ENCODE peak calls at places on chromosomes 6 and 20, in four cellular contexts. F is endothelial cell of umbilical vein; L is CD4-positive, alpha-beta memory T cell; Q is ovary. J is an unnamed sample.

GRCh38 chr20:32457476-32457986 is 99.4 kb downstream of the ASXL1 start:
- DNase-seq in F (peak; percentile 39), L (no peak), Q (peak; percentile 70), J (no peak)

GRCh38 chr6:12363651-12364381 is 73.7 kb downstream of the EDN1 start:
- DNase-seq in F (no peak), L (no peak), Q (no peak), J (no peak)

GRCh38 chr6:151784441-151785214 is 22.9 kb upstream of the ESR1 start:
- DNase-seq in F (no peak), L (no peak), Q (no peak), J (no peak)

GRCh38 chr6:105326838-105327745 is 75.8 kb downstream of the PREP start:
- DNase-seq in F (no peak), L (no peak), Q (no peak), J (no peak)

GRCh38 chr20:52941803-52942202 is 30.4 kb upstream of the TSHZ2 start:
- DNase-seq in F (no peak), L (no peak), Q (no peak), J (no peak)

GRCh38 chr6:106512048-106512957 is 117.0 kb downstream of the RTN4IP1 start:
- DNase-seq in F (peak; percentile 71), L (peak; percentile 84), Q (peak; percentile 62), J (peak; percentile 74)

GRCh38 chr20:10467985-10468845 is 33.1 kb downstream of the SLX4IP start:
- DNase-seq in F (peak; percentile 89), L (no peak), Q (no peak), J (no peak)

GRCh38 chr20:24694157-24694726 is 224.8 kb downstream of the SYNDIG1 start:
- DNase-seq in F (no peak), L (no peak), Q (peak; percentile 43), J (no peak)

GRCh38 chr6:20877008-20877937 is 343.0 kb downstream of the CDKAL1 start:
- DNase-seq in F (peak; percentile 94), L (no peak), Q (peak; percentile 36), J (no peak)

GRCh38 chr20:64025101-64025825 is 10.7 kb upstream of the C20orf204 start:
- DNase-seq in F (no peak), L (no peak), Q (no peak), J (no peak)

GRCh38 chr6:39114395-39114706 is 635 bp downstream of the SAYSD1 start:
- DNase-seq in F (no peak), L (no peak), Q (no peak), J (no peak)

GRCh38 chr6:167987811-167988495 is 9.5 kb upstream of the KIF25 start:
- DNase-seq in F (no peak), L (no peak), Q (no peak), J (no peak)

GRCh38 chr6:28489366-28490190 is 26.0 kb downstream of the GPX6 start:
- DNase-seq in F (peak; percentile 58), L (peak; percentile 16), Q (peak; percentile 86), J (no peak)

GRCh38 chr6:67898875-67899274 is 736.2 kb upstream of the ADGRB3 start:
- DNase-seq in F (no peak), L (no peak), Q (no peak), J (no peak)

GRCh38 chr6:97205936-97206335 is 77.1 kb downstream of the MMS22L start:
- DNase-seq in F (no peak), L (no peak), Q (no peak), J (no peak)

GRCh38 chr20:38805958-38806854 is 709 bp downstream of the PPP1R16B start:
- DNase-seq in F (peak; percentile 30), L (peak; percentile 61), Q (no peak), J (peak; percentile 41)

GRCh38 chr20:47343007-47343472 is 13.5 kb downstream of the ZMYND8 start:
- DNase-seq in F (no peak), L (no peak), Q (no peak), J (no peak)

GRCh38 chr6:34018026-34018425 is 127.9 kb downstream of the GRM4 start:
- DNase-seq in F (no peak), L (no peak), Q (no peak), J (no peak)

GRCh38 chr6:40922281-40922680 is 116.7 kb downstream of the UNC5CL start:
- DNase-seq in F (no peak), L (no peak), Q (no peak), J (no peak)

GRCh38 chr20:14889503-14890125 is 552.2 kb upstream of the FLRT3 start:
- DNase-seq in F (no peak), L (no peak), Q (no peak), J (no peak)

GRCh38 chr20:44817143-44817910 is 7.0 kb upstream of the RIMS4 start:
- DNase-seq in F (no peak), L (no peak), Q (no peak), J (no peak)

GRCh38 chr6:26569433-26569764 is 27.4 kb upstream of the ABT1 start:
- DNase-seq in F (no peak), L (no peak), Q (no peak), J (no peak)
- H3K4me3 ChIP-seq in F (peak overlapping the region; percentile 30), L (peak overlapping the region; percentile 74), Q (peak overlapping the region; percentile 59), J (peak overlapping the region; percentile 71)

GRCh38 chr20:22204801-22205200 is 379.6 kb downstream of the FOXA2 start:
- DNase-seq in F (no peak), L (no peak), Q (no peak), J (no peak)
- H3K4me1 ChIP-seq in F (no peaks in the 10 kb centered on the region), L (no peaks in the 10 kb centered on the region), Q (no peaks in the 10 kb centered on the region), J (no peaks in the 10 kb centered on the region)

DNA sequence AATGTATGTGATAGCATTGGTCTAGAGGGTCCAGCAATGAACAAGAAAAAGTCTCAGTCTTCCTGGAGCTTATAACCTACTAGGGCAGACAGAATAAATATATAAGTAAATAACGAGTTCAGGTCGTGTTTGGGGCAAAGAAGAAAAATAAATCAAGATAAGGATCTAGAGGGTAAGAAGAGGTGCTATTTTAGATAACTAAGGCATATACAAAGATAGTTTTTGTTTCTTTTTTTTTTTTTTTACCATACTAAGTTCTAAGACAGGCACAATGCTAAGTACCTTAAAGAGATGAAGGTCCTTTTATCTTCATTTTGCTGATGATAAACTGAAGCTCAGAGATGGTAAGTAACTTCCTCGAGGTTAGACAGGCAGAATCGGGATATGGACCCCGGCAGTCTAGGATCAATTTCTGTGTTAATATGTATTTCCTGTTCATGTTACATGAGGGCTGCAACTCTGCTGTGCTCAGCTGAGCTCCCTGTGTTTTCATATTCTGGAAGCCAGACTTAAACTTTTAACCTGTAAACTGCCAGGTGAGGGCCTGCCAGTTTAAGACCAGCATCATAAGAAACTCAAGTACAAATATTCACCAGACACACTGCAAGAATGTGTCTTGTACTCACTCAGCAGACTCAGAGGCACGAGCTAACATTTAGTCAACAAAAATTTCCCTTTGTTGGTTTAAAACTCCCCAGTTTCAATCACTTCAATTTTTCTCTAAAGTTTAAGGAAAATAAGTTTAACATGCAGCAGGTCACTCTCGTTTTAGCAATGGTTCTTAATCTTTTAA is 23.3 kb downstream of the SESN1 start:
- DNase-seq in F (no peak), L (no peak), Q (no peak), J (no peak)
- H3K4me3 ChIP-seq in F (no peak overlapping the region), L (peak overlapping the region; percentile 13), Q (no peak overlapping the region), J (peak overlapping the region; percentile 41)

GRCh38 chr20:50367739-50368375 is 142.3 kb upstream of the PTPN1 start:
- DNase-seq in F (no peak), L (no peak), Q (no peak), J (no peak)

GRCh38 chr20:50367104-50367674 is 143.0 kb upstream of the PTPN1 start:
- DNase-seq in F (peak; percentile 15), L (no peak), Q (no peak), J (no peak)

GRCh38 chr20:50368813-50369224 is 141.4 kb upstream of the PTPN1 start:
- DNase-seq in F (no peak), L (no peak), Q (no peak), J (no peak)

GRCh38 chr20:50369225-50370035 is 140.8 kb upstream of the PTPN1 start:
- DNase-seq in F (no peak), L (no peak), Q (no peak), J (no peak)

DNA sequence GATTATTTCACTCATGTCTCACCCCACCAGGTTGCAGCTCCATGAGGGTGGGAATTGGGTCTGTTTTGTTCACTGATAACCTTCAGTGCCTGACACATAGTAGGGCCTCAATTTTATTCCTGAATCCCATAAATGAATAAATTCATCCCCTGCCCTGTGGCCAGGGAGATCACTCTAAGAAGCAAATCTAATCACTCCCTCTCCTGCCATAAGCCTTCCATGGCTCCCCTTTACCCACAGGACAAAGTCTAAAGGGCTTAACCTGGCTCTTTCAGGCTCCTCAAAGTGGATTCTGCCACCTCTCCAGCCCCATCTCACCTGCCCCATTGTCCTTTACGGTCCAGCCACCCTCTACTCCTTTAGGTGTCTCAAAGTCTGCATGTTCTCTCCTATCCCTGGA is 141.8 kb upstream of the PTPN1 start:
- DNase-seq in F (no peak), L (no peak), Q (no peak), J (no peak)
- H3K4me1 ChIP-seq in F (peaks cover 5% of the 10 kb centered on the region), L (peaks cover 13% of the 10 kb centered on the region), Q (no peaks in the 10 kb centered on the region), J (no peaks in the 10 kb centered on the region)

GRCh38 chr6:91141352-91141751 is 554.5 kb upstream of the MAP3K7 start:
- DNase-seq in F (no peak), L (no peak), Q (no peak), J (no peak)
- H3K4me3 ChIP-seq in F (no peak overlapping the region), L (no peak overlapping the region), Q (no peak overlapping the region), J (no peak overlapping the region)

J was measured in effector memory CD4-positive, alpha-beta T cell.